ENCODE peak calls at places on chromosomes 3 and 15, in ten cellular contexts. F, U, S, A, N, B, T, L, Z and W are unnamed samples.

GRCh38 chr3:122754867-122755835 is 38.5 kb downstream of the HSPBAP1 start:
- DNase-seq in T (no peak), S (peak), Z (no peak), N (peak), A (peak), B (no peak), L (no peak), F (no peak), U (peak), W (peak)

GRCh38 chr3:56254835-56255234 is 213.4 kb downstream of the ERC2 start:
- DNase-seq in F (no peak), B (no peak), Z (no peak), U (no peak), A (no peak), T (no peak), L (no peak), N (no peak), S (no peak), W (no peak)

GRCh38 chr3:62527484-62527883 is 154.1 kb upstream of the FEZF2 start:
- DNase-seq in L (no peak), Z (no peak), F (no peak), N (no peak), S (no peak), B (no peak), U (no peak), A (no peak), T (no peak), W (no peak)

GRCh38 chr15:64356443-64357040 is 569 bp upstream of the CSNK1G1 start:
- DNase-seq in U (no peak), L (no peak), S (peak), B (no peak), A (peak), Z (no peak), N (no peak), T (no peak), F (no peak), W (no peak)

GRCh38 chr3:16425398-16426057 is 88.0 kb downstream of the RFTN1 start:
- DNase-seq in T (no peak), L (no peak), A (no peak), U (no peak), Z (no peak), F (no peak), N (no peak), B (no peak), S (no peak), W (no peak)

GRCh38 chr3:178847170-178847569 is 224.4 kb downstream of the ZMAT3 start:
- DNase-seq in N (no peak), T (no peak), F (no peak), B (no peak), U (no peak), S (no peak), L (no peak), Z (no peak), A (peak), W (no peak)

GRCh38 chr3:49906004-49906860 is 2.6 kb upstream of the MST1R start:
- DNase-seq in A (peak), S (peak), Z (peak), U (peak), L (peak), F (no peak), N (peak), T (peak), B (peak), W (no peak)

GRCh38 chr3:30195352-30195751 is 411.0 kb upstream of the TGFBR2 start:
- DNase-seq in U (no peak), S (no peak), B (no peak), Z (no peak), T (no peak), A (no peak), L (no peak), N (no peak), F (no peak), W (no peak)

GRCh38 chr3:10505050-10505790 is at the start of gene ATP2B2:
- DNase-seq in Z (no peak), T (peak), S (no peak), N (no peak), A (no peak), L (no peak), F (no peak), U (no peak), B (no peak), W (no peak)

GRCh38 chr3:61043156-61043555 is 208.1 kb downstream of the FHIT start:
- DNase-seq in N (no peak), U (no peak), Z (no peak), F (no peak), T (no peak), A (no peak), S (no peak), B (no peak), L (no peak), W (no peak)

GRCh38 chr3:170413291-170413690 is 5.4 kb upstream of the CLDN11 start:
- DNase-seq in L (no peak), B (no peak), A (no peak), T (no peak), Z (no peak), S (no peak), N (no peak), F (no peak), U (no peak), W (no peak)

GRCh38 chr3:142946861-142947260 is 16.6 kb downstream of the PAQR9 start:
- DNase-seq in Z (no peak), B (no peak), U (no peak), A (no peak), N (no peak), S (no peak), T (no peak), L (no peak), F (no peak), W (no peak)

GRCh38 chr3:169695051-169695450 is 31.5 kb upstream of the MECOM start:
- DNase-seq in S (no peak), T (no peak), N (no peak), Z (no peak), A (peak), B (no peak), F (no peak), U (no peak), L (no peak), W (no peak)

GRCh38 chr3:149356044-149356592 is 21.3 kb downstream of the TM4SF1 start:
- DNase-seq in T (no peak), S (no peak), Z (no peak), U (no peak), A (no peak), L (no peak), N (no peak), F (no peak), B (no peak), W (no peak)

GRCh38 chr3:14289590-14290453 is 111.2 kb downstream of the LSM3 start:
- DNase-seq in Z (no peak), B (no peak), S (peak), F (no peak), T (no peak), A (peak), U (peak), L (no peak), N (no peak), W (no peak)

GRCh38 chr15:67771201-67771600 is 54.1 kb upstream of the SKOR1 start:
- DNase-seq in A (no peak), S (no peak), U (no peak), T (no peak), N (no peak), Z (no peak), L (no peak), F (no peak), B (no peak), W (no peak)

GRCh38 chr3:127395663-127396320 is 107.9 kb upstream of the PRR20G start:
- DNase-seq in Z (no peak), L (no peak), F (peak), B (no peak), S (no peak), T (no peak), A (no peak), N (no peak), U (no peak), W (no peak)

GRCh38 chr3:144187531-144188230 is 216.1 kb downstream of the DIPK2A start:
- DNase-seq in U (no peak), S (no peak), Z (no peak), N (no peak), T (no peak), B (no peak), L (no peak), A (no peak), F (no peak), W (peak)

GRCh38 chr3:24496529-24497482 is 2.2 kb upstream of the THRB start:
- DNase-seq in L (peak), T (peak), S (peak), B (peak), N (peak), Z (no peak), A (peak), F (no peak), U (peak), W (peak)

GRCh38 chr15:80856809-80857377 is 77.7 kb downstream of the CEMIP start:
- DNase-seq in A (no peak), N (no peak), U (no peak), L (peak), F (no peak), B (no peak), T (peak), S (peak), Z (no peak), W (no peak)

GRCh38 chr15:34318277-34319079 is 19.1 kb downstream of the SLC12A6 start:
- DNase-seq in A (no peak), N (peak), L (no peak), B (peak), F (no peak), S (peak), U (peak), T (peak), Z (no peak), W (peak)

GRCh38 chr15:100218411-100218810 is 123.4 kb downstream of the ADAMTS17 start:
- DNase-seq in F (no peak), B (no peak), N (no peak), U (no peak), Z (no peak), L (no peak), A (no peak), T (no peak), S (no peak), W (no peak)

GRCh38 chr3:180036678-180037455 is at the start of gene PEX5L:
- DNase-seq in T (peak), A (peak), L (peak), B (peak), S (peak), U (peak), Z (no peak), N (peak), F (no peak), W (peak)

GRCh38 chr3:51977449-51978142 is 2.7 kb downstream of the ABHD14A start:
- DNase-seq in S (no peak), Z (no peak), F (no peak), N (no peak), B (no peak), A (no peak), U (no peak), T (no peak), L (no peak), W (no peak)

GRCh38 chr15:55897560-55898336 is 95.7 kb downstream of the NEDD4 start:
- DNase-seq in N (peak), S (peak), L (peak), A (peak), F (no peak), T (peak), U (peak), B (peak), Z (no peak), W (no peak)

GRCh38 chr3:49699281-49699723 is 9.9 kb downstream of the RNF123 start:
- DNase-seq in T (no peak), U (no peak), S (no peak), A (no peak), F (no peak), B (peak), Z (no peak), L (no peak), N (no peak), W (no peak)

GRCh38 chr3:5768546-5768945 is 581.0 kb downstream of the EDEM1 start:
- DNase-seq in S (no peak), L (no peak), Z (no peak), A (no peak), F (no peak), N (no peak), B (peak), T (no peak), U (no peak), W (no peak)

GRCh38 chr15:57485869-57486268 is 105.8 kb upstream of the MYZAP start:
- DNase-seq in B (no peak), F (no peak), U (peak), T (peak), S (peak), L (no peak), Z (no peak), N (no peak), A (peak), W (no peak)

GRCh38 chr3:196232154-196232881 is 16.0 kb downstream of the SLC51A start:
- DNase-seq in Z (no peak), U (no peak), S (no peak), F (peak), B (no peak), T (no peak), A (no peak), N (peak), L (no peak), W (no peak)